ENCODE peak calls at places on chromosomes 11 and 22, in six cellular contexts. G is tibial nerve, C is IMR-90, A is GM12865, Y is right lobe of liver, K is esophagus squamous epithelium. W is an unnamed sample.

GRCh38 chr22:44329179-44329796 is 16.5 kb upstream of the SHISAL1 start:
- DNase-seq in A (peak), Y (no peak), C (peak), K (no peak), G (no peak), W (no peak)

GRCh38 chr11:1882265-1883238 is 9.1 kb downstream of the PRR33 start:
- DNase-seq in Y (peak), K (no peak), A (peak), G (peak), C (peak), W (no peak)

GRCh38 chr11:111465400-111465799 is 46.8 kb downstream of the BTG4 start:
- DNase-seq in C (peak), A (no peak), G (no peak), Y (no peak), K (no peak), W (no peak)

GRCh38 chr11:132111781-132112380 is 741.5 kb downstream of the NTM start:
- DNase-seq in C (peak), Y (no peak), G (no peak), A (no peak), K (no peak), W (peak)

GRCh38 chr11:76598426-76598839 is 72.1 kb downstream of the LRRC32 start:
- DNase-seq in G (no peak), K (no peak), A (peak), Y (no peak), C (peak), W (no peak)

GRCh38 chr11:112579282-112579681 is 318.6 kb upstream of the PLET1 start:
- DNase-seq in G (no peak), Y (no peak), A (no peak), C (no peak), K (no peak), W (no peak)

GRCh38 chr22:49826603-49827306 is 918 bp downstream of the BRD1 start:
- DNase-seq in G (no peak), C (peak), K (no peak), A (peak), Y (peak), W (no peak)

GRCh38 chr11:125918140-125918840 is 14.0 kb downstream of the DDX25 start:
- DNase-seq in A (no peak), Y (no peak), C (no peak), K (no peak), G (no peak), W (no peak)

GRCh38 chr11:119378851-119379465 is 2.5 kb downstream of the USP2 start:
- DNase-seq in A (no peak), Y (no peak), K (no peak), C (no peak), G (no peak), W (no peak)

GRCh38 chr11:67435031-67435726 is 2.3 kb downstream of the PTPRCAP start:
- DNase-seq in A (peak), Y (no peak), K (no peak), C (no peak), G (no peak), W (no peak)

GRCh38 chr11:112797653-112798293 is 163.4 kb upstream of the NCAM1 start:
- DNase-seq in Y (peak), A (peak), K (no peak), C (no peak), G (no peak), W (no peak)

GRCh38 chr11:62958547-62959071 is 26.2 kb downstream of the SLC22A6 start:
- DNase-seq in K (no peak), A (no peak), C (peak), Y (no peak), G (no peak), W (no peak)

GRCh38 chr11:120717042-120717441 is 205.5 kb downstream of the GRIK4 start:
- DNase-seq in Y (no peak), C (no peak), K (no peak), A (no peak), G (no peak), W (no peak)

GRCh38 chr11:127390465-127390864 is 389.9 kb upstream of the KIRREL3 start:
- DNase-seq in G (no peak), C (no peak), Y (no peak), K (no peak), A (no peak), W (no peak)

GRCh38 chr11:57597461-57597892 is at the start of gene SERPING1:
- DNase-seq in Y (peak), A (no peak), G (peak), K (no peak), C (no peak), W (no peak)

GRCh38 chr22:44734801-44735517 is 17.4 kb upstream of the ARHGAP8 start:
- DNase-seq in G (no peak), A (no peak), K (no peak), C (no peak), Y (peak), W (no peak)

DNA sequence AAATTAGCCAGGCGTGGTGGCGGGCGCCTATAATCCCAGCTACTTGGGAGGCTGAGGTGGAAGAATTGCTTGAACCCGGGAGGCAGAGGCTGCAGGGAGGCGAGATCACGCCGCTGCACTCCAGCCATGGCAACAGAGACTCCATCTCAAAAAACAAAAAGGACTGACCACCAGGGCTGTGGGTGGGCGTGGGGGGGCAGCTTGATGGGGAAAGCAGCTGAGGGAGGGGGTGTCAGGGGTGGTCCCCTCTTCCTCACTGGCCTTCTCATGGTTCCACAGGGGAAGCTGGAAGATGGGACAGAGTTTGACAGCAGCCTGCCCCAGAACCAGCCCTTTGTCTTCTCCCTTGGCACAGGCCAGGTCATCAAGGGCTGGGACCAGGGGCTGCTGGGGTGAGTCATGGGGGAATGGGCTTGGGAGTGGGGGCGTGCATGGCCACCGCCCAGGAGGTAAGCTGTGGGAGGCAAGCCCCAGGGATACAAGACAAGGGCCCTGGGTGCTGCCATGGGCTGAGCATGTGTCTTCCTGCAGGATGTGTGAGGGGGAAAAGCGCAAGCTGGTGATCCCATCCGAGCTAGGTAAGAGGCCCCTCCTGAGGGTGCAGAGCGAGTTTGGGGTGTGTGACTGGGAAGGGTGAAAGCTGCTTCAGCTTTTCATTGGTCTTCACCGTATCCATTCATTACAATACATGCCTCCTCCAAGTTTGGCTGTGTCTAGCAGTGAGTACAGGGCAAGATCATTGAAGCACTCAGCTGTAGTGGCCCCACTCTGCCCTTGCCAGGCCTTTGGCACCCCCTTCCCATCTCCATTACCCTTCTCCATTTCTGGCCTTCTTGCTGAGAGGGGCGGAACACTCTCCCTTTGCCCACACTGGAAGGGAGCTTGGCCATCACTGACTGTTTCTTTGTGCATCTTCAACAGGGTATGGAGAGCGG is 2.3 kb downstream of the FKBP2 start:
- DNase-seq in K (no peak), Y (no peak), C (no peak), G (no peak), A (no peak), W (no peak)
- H3K4me3 ChIP-seq in K (peak), Y (peak), C (no peak), G (peak), A (peak), W (peak)

DNA sequence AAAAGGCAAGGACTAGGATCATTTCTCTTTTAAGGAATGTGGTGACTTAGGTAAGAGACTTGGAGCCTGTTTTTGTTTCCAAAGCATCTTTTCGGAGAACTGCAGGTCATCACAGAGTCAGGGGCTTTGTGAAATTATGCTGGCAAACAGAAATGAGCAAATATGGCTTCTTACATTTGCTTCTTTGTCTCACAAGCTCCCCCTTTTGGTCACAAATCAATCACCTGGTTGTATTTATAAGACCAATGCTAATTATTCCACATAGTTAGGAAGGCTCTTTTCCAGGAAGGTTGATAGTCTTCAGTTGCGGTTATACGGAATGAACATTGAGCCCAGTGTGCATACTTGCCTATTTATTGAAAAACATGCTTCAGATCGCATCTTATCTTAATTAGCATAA is 34.6 kb upstream of the CEP126 start:
- DNase-seq in A (peak), K (no peak), Y (no peak), C (peak), G (no peak), W (no peak)
- TF ChIP-seq CTCF in A (peak), K (no peak), Y (peak), C (peak), G (no peak), W (peak)

GRCh38 chr11:117989351-117990102 is 3.3 kb downstream of the IL10RA start:
- DNase-seq in K (no peak), C (no peak), A (no peak), G (no peak), Y (no peak), W (no peak)
- H3K4me3 ChIP-seq in K (peak), C (no peak), A (no peak), G (peak), Y (peak), W (no peak)

GRCh38 chr11:64007160-64007628 is 21.0 kb downstream of the OTUB1 start:
- DNase-seq in G (no peak), Y (peak), A (no peak), K (no peak), C (no peak), W (no peak)

GRCh38 chr11:64009234-64009633 is 23.0 kb downstream of the OTUB1 start:
- DNase-seq in K (no peak), A (no peak), Y (no peak), C (no peak), G (no peak), W (no peak)

GRCh38 chr11:64006468-64006867 is 20.2 kb downstream of the OTUB1 start:
- DNase-seq in A (no peak), C (no peak), Y (no peak), K (no peak), G (no peak), W (no peak)

GRCh38 chr11:64008283-64008931 is 22.2 kb downstream of the OTUB1 start:
- DNase-seq in G (no peak), Y (no peak), K (no peak), A (no peak), C (no peak), W (no peak)

GRCh38 chr11:64007629-64008282 is 21.5 kb downstream of the OTUB1 start:
- DNase-seq in A (no peak), K (no peak), C (no peak), G (peak), Y (peak), W (no peak)
- TF ChIP-seq CTCF in A (no peak), K (no peak), C (no peak), G (peak), Y (peak), W (peak)

GRCh38 chr11:13220148-13220547 is 57.4 kb upstream of the BMAL1 start:
- DNase-seq in A (no peak), K (no peak), C (no peak), G (no peak), Y (no peak), W (no peak)

GRCh38 chr11:13223112-13223511 is 54.5 kb upstream of the BMAL1 start:
- DNase-seq in Y (no peak), C (no peak), G (no peak), A (no peak), K (no peak), W (no peak)

GRCh38 chr11:13224324-13224723 is 53.3 kb upstream of the BMAL1 start:
- DNase-seq in K (no peak), G (no peak), C (no peak), Y (no peak), A (no peak), W (no peak)

GRCh38 chr11:13221722-13222121 is 55.9 kb upstream of the BMAL1 start:
- DNase-seq in C (no peak), A (no peak), K (no peak), G (no peak), Y (no peak), W (no peak)

DNA sequence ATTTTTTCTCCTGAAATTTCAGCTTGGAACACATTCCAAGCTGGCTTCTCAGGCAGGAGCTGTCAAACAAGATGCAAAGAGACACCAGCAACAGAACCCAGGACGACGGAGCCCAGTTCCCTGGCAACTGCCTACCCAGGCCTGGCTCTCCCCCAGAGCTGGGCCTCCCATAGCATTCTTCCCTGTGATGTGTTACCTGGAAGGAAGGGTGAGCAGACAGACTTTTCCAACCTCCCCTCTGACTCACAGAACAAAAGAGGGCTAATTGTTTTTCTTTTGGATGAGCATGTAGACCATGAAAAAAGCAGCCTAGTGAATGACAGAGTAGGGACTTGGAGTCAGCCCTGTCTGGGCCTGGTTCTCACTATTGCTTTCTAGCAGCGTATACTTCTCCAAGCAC is 55.3 kb upstream of the BMAL1 start:
- DNase-seq in A (no peak), G (no peak), K (no peak), Y (no peak), C (peak), W (no peak)
- H3K4me3 ChIP-seq in A (no peak), G (no peak), K (no peak), Y (no peak), C (no peak), W (no peak)

GRCh38 chr11:116644948-116645305 is 127.9 kb downstream of the BUD13 start:
- DNase-seq in G (no peak), K (no peak), A (no peak), C (no peak), Y (no peak), W (no peak)
- TF ChIP-seq CTCF in G (no peak), K (no peak), A (no peak), C (no peak), Y (no peak), W (no peak)

DNA sequence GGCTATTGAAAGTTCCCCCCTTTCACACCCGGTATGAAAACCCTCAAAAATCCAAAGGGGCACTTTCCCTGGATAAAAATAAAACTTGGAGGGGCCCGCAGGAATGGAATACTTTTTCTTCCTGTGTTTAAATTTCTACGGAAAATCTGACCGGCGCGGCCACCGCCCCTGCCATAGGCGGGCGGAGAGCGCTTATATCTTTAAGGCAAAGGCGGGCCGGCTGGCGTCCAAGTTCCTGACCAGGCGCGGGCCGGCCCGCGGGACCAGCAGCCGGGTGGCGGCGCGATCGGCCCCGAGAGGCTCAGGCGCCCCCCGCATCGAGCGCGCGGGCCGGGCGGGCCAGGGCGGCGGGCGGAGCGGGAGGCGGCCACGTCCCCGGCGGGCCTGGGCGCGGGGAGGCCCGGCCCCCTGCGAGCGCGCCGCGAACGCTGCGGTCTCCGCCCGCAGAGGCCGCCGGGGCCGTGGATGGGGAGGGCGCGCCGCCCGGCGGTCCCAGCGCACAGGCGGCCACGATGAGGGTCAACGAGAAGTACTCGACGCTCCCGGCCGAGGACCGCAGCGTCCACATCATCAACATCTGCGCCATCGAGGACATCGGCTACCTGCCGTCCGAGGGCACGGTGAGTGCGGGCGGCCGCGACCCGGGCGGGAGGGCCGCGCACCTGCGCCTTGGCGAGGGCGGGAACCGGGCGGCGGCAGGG is at the start of gene ANO1:
- DNase-seq in Y (peak), A (no peak), C (peak), K (no peak), G (no peak), W (no peak)
- H3K4me3 ChIP-seq in Y (peak), A (no peak), C (peak), K (peak), G (peak), W (peak)